ENCODE peak calls at places on chromosomes 4 and X, in five cellular contexts. Y is activated T-cell treated with anti-CD3 and anti-CD28 coated beads, Interleukin-2, amount 50 U/mL, for 72 hours; U is natural killer cell; P is activated CD8-positive, alpha-beta T cell treated with anti-CD3 and anti-CD28 coated beads, Interleukin-2, amount 10 ng/mL, durations not matched to agents 7 days and 5 days; Z is central memory CD8-positive, alpha-beta T cell. D is an unnamed sample.

GRCh38 chrX:111822191-111822590 is 53.8 kb upstream of the TRPC5OS start:
- ATAC-seq in Y (no peak), U (no peak), P (no peak), Z (no peak), D (no peak)

GRCh38 chr4:33107813-33108212 is 2387.6 kb downstream of the PCDH7 start:
- ATAC-seq in U (no peak), Z (no peak), P (no peak), Y (no peak), D (no peak)

GRCh38 chrX:19765628-19766027 is 121.8 kb downstream of the SH3KBP1 start:
- ATAC-seq in Z (peak), Y (peak), U (peak), P (no peak), D (peak)

GRCh38 chr4:11194431-11194830 is 234.3 kb downstream of the HS3ST1 start:
- ATAC-seq in U (no peak), Y (no peak), Z (no peak), P (no peak), D (no peak)

GRCh38 chr4:10589808-10590207 is 94.8 kb downstream of the CLNK start:
- ATAC-seq in Z (peak), Y (no peak), U (peak), P (peak), D (no peak)

GRCh38 chrX:132614297-132614696 is 125.5 kb upstream of the MBNL3 start:
- ATAC-seq in U (no peak), P (no peak), Y (no peak), Z (no peak), D (no peak)

GRCh38 chr4:13912966-13913365 is 285.4 kb upstream of the BOD1L1 start:
- ATAC-seq in P (no peak), Z (no peak), Y (no peak), U (no peak), D (no peak)

GRCh38 chr4:132266374-132266773 is 882.7 kb upstream of the PCDH10 start:
- ATAC-seq in Z (no peak), Y (no peak), P (no peak), U (no peak), D (no peak)

GRCh38 chr4:183244506-183244905 is 75.6 kb downstream of the CLDN22 start:
- ATAC-seq in Z (no peak), Y (no peak), U (no peak), P (no peak), D (no peak)

GRCh38 chr4:84530871-84531270 is 31.8 kb upstream of the NKX6-1 start:
- ATAC-seq in Z (no peak), Y (no peak), P (no peak), U (no peak), D (no peak)

GRCh38 chr4:120057416-120057815 is 9.2 kb downstream of the MAD2L1 start:
- ATAC-seq in P (no peak), U (no peak), Z (no peak), Y (no peak), D (no peak)

GRCh38 chr4:73259552-73260140 is 1.0 kb upstream of the ANKRD17 start:
- ATAC-seq in Z (peak), P (peak), U (peak), Y (peak), D (peak)

GRCh38 chr4:140326395-140326993 is 47.0 kb upstream of the SCOC start:
- ATAC-seq in Z (no peak), Y (no peak), P (no peak), U (no peak), D (no peak)

GRCh38 chr4:174423257-174423944 is 98.9 kb downstream of the HPGD start:
- ATAC-seq in U (no peak), P (peak), Z (no peak), Y (peak), D (peak)

GRCh38 chrX:72141372-72142004 is 9.8 kb upstream of the RTL5 start:
- ATAC-seq in P (no peak), Z (peak), Y (peak), U (no peak), D (peak)

GRCh38 chrX:17052776-17053175 is 106.3 kb downstream of the REPS2 start:
- ATAC-seq in Y (no peak), Z (no peak), P (no peak), U (no peak), D (no peak)

GRCh38 chr4:183124865-183125264 is 25.8 kb downstream of the WWC2 start:
- ATAC-seq in Z (no peak), Y (no peak), U (no peak), P (no peak), D (no peak)